ENCODE peak calls at places on chromosomes 3 and 15, in five cellular contexts. M is GM23338, D is H9, F is A549, I is keratinocyte. G is an unnamed sample.
A peak's percentile ranks its signal among the peaks of the same experiment; 100 is the strongest.

GRCh38 chr3:42515976-42516375 is 13.5 kb downstream of the VIPR1 start:
- DNase-seq in I (peak; percentile 52), M (no peak), F (no peak), D (no peak), G (no peak)

GRCh38 chr15:57321485-57321884 is 54.8 kb upstream of the CGNL1 start:
- DNase-seq in M (no peak), D (no peak), I (no peak), F (no peak), G (no peak)

GRCh38 chr3:172615296-172615695 is 92.1 kb upstream of the TNFSF10 start:
- DNase-seq in F (no peak), M (no peak), I (no peak), D (no peak), G (no peak)

GRCh38 chr3:61224823-61225222 is 26.4 kb downstream of the FHIT start:
- DNase-seq in M (no peak), I (no peak), D (no peak), F (no peak), G (no peak)

GRCh38 chr3:60920519-60920918 is 330.7 kb downstream of the FHIT start:
- DNase-seq in I (no peak), M (no peak), D (no peak), F (no peak), G (no peak)

GRCh38 chr15:24269923-24270322 is 405.7 kb upstream of the NPAP1 start:
- DNase-seq in M (no peak), D (no peak), I (no peak), F (no peak), G (no peak)

GRCh38 chr3:72152551-72153476 is 367.9 kb upstream of the PROK2 start:
- DNase-seq in M (no peak), I (no peak), D (no peak), F (peak; percentile 36), G (no peak)

GRCh38 chr3:135556184-135556583 is 409.3 kb upstream of the PPP2R3A start:
- DNase-seq in F (no peak), M (no peak), D (no peak), I (no peak), G (no peak)

GRCh38 chr3:114496021-114496434 is 202.2 kb downstream of the TIGIT start:
- DNase-seq in F (peak; percentile 50), D (no peak), M (no peak), I (no peak), G (no peak)

GRCh38 chr3:190671658-190672057 is 157.8 kb downstream of the IL1RAP start:
- DNase-seq in D (no peak), M (no peak), I (no peak), F (no peak), G (no peak)

GRCh38 chr3:141460097-141460704 is 26.6 kb upstream of the RASA2 start:
- DNase-seq in F (peak; percentile 86), D (peak; percentile 91), M (peak; percentile 95), I (no peak), G (peak; percentile 92)

GRCh38 chr3:146273721-146274407 is 23.0 kb upstream of the PLSCR4 start:
- DNase-seq in F (no peak), D (no peak), I (no peak), M (no peak), G (no peak)

GRCh38 chr3:11718582-11719405 is 75.1 kb upstream of the VGLL4 start:
- DNase-seq in M (peak; percentile 29), I (no peak), D (no peak), F (peak; percentile 58), G (peak; percentile 25)

GRCh38 chr15:48544816-48545215 is 100.7 kb downstream of the FBN1 start:
- DNase-seq in I (no peak), F (no peak), D (no peak), M (no peak), G (no peak)

GRCh38 chr3:78398401-78398800 is 1358.5 kb downstream of the ROBO2 start:
- DNase-seq in I (no peak), M (no peak), F (no peak), D (no peak), G (no peak)

GRCh38 chr3:63384382-63384781 is 106.3 kb downstream of the SYNPR start:
- DNase-seq in I (no peak), F (no peak), D (no peak), M (no peak), G (no peak)

GRCh38 chr3:153621988-153622387 is 460.0 kb downstream of the RAP2B start:
- DNase-seq in F (no peak), D (no peak), I (no peak), M (no peak), G (no peak)

GRCh38 chr3:49669352-49669751 is 4.8 kb upstream of the APEH start:
- DNase-seq in F (no peak), M (no peak), I (no peak), D (no peak), G (no peak)

GRCh38 chr15:101127503-101128076 is 124.3 kb downstream of the CHSY1 start:
- DNase-seq in M (no peak), F (no peak), I (no peak), D (no peak), G (no peak)

GRCh38 chr3:125087768-125088391 is 32.1 kb upstream of the HEG1 start:
- DNase-seq in M (no peak), D (no peak), I (no peak), F (no peak), G (no peak)
- H3K4me2 ChIP-seq in M (no peak overlapping the region), D (no peak overlapping the region), I (no peak overlapping the region), F (no peak overlapping the region), G (no peak overlapping the region)

DNA sequence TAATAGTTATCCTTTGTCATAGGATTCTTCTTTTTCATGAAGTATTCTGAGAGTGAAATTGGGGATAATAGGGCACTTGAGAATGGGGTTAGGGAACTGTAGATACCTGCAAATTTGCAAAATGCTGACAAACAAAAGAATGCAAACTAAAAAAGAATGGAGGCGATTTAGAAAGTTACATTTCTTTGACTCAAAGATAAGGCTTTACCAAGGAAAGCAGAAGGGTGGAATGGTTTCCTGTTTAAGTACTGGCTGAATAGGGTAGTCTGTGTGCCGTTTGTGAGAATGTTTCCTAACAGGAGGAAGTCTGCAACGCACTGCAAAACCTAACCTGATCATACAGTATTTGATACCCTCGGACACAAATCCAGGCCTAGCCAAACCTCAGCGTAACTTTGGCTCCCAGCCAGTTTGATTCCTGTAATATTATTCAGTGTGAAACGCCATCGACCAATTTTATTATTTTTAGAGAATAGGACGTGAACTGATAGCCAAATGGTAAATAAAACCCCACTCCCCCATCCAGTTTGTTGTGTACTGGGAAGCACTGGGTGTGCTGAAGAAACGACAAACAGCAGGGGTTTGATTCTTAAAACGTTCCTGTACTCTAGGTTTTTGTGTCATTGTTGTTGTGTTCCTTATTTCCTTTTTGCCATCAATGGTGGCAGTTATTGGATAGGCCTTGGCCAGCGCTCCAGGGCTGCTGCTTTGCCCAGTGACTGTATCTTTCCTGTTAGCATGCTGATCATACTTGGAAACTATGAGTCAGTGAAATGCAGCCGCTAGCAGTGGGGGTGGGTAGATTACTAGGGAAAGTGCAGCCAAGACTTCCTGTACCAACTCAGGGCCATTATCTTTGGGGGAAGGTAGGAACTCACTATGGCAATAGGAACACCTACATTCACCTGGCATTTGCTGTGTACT is 148.0 kb upstream of the TBL1XR1 start:
- DNase-seq in I (peak; percentile 91), D (peak; percentile 63), F (peak; percentile 92), M (peak; percentile 62), G (no peak)
- H3K4me2 ChIP-seq in I (peak overlapping the region; percentile 76), D (peak overlapping the region; percentile 37), F (peak overlapping the region; percentile 56), M (peak overlapping the region; percentile 50), G (no peak overlapping the region)

GRCh38 chr15:87322223-87322622 is 934.3 kb downstream of the NTRK3 start:
- DNase-seq in D (no peak), F (no peak), I (no peak), M (no peak), G (no peak)
- H3K4me2 ChIP-seq in D (no peak overlapping the region), F (no peak overlapping the region), I (no peak overlapping the region), M (no peak overlapping the region), G (no peak overlapping the region)

GRCh38 chr15:55194246-55194645 is 2.5 kb downstream of the RSL24D1 start:
- DNase-seq in M (no peak), D (no peak), F (no peak), I (no peak), G (no peak)
- H3K4me2 ChIP-seq in M (peak overlapping the region; percentile 87), D (no peak overlapping the region), F (peak overlapping the region; percentile 86), I (peak overlapping the region; percentile 86), G (peak overlapping the region; percentile 84)

DNA sequence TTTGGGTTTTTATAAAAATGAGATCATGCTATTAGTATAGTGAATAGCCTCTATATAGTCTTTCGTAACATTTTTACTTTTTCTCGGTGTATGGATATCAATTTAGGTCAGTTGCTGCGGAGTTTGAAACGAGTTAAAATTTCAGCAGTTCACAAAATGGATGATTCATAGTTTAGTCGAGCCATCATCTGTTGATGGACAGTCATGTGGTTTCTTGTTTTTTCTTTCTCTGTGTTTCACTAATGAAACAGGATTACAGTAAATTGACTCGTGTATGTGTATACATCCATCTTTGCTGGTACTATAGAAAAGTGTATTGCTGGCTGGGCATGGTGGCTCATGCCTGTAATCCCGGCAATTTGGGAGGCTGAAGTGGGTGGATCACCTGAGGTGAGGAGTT is 106.8 kb downstream of the IGF1R start:
- DNase-seq in M (no peak), I (no peak), F (peak; percentile 31), D (no peak), G (no peak)
- H3K4me2 ChIP-seq in M (no peak overlapping the region), I (peak overlapping the region; percentile 95), F (peak overlapping the region; percentile 94), D (no peak overlapping the region), G (no peak overlapping the region)

DNA sequence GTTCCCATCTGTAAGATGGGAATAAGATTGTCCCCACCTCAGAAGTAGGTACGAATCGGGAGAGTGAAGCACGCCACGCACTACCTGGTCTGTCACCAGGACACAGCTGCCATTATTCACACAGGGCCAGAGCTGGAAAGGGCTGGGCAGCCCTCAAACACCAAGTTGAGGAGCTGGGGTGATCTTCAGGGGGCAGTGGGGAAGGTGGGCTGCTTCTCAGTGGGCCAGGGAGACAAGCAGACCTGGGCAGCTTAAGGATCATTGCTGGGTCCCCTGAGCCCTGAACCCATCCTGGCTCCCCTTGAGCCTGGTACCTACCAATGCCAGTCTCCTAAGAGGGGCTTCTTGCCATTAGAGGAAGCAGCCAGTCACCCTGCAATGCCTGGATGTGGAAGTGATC is 82.1 kb downstream of the SMAD6 start:
- DNase-seq in M (no peak), D (no peak), I (no peak), F (no peak), G (no peak)
- H3K4me2 ChIP-seq in M (no peak overlapping the region), D (no peak overlapping the region), I (no peak overlapping the region), F (no peak overlapping the region), G (no peak overlapping the region)

GRCh38 chr15:38189651-38190280 is 62.9 kb upstream of the SPRED1 start:
- DNase-seq in M (no peak), I (no peak), F (no peak), D (no peak), G (no peak)
- H3K4me2 ChIP-seq in M (no peak overlapping the region), I (no peak overlapping the region), F (no peak overlapping the region), D (no peak overlapping the region), G (no peak overlapping the region)

GRCh38 chr15:46938169-46938568 is 779.1 kb upstream of the SEMA6D start:
- DNase-seq in D (no peak), M (no peak), F (no peak), I (no peak), G (no peak)
- H3K4me2 ChIP-seq in D (no peak overlapping the region), M (no peak overlapping the region), F (no peak overlapping the region), I (no peak overlapping the region), G (no peak overlapping the region)

GRCh38 chr3:184230603-184231528 is 1.5 kb downstream of the VWA5B2 start:
- DNase-seq in I (no peak), F (no peak), D (peak; percentile 57), M (peak; percentile 65), G (peak; percentile 52)
- H3K4me2 ChIP-seq in I (peak overlapping the region; percentile 32), F (peak overlapping the region; percentile 96), D (peak overlapping the region; percentile 65), M (peak overlapping the region; percentile 90), G (peak overlapping the region; percentile 90)